ENCODE peak calls at places on chromosomes 12 and 14, in ten cellular contexts. X is ecto neural progenitor cell; H is left colon; P is stimulated activated CD4-positive, alpha-beta T cell treated with anti-CD3 and anti-CD28 coated beads, Interleukin-2, amount 100 ng/mL, for 48 hours; K is NCI-H748 treated with DMSO at 0.1 percent for 48 hours; Q is HTR-8/SVneo; Z is activated CD8-positive, alpha-beta memory T cell treated with anti-CD3 and anti-CD28 coated beads for 1 hour; I is DMS153; O is activated CD4-positive, alpha-beta T cell treated with anti-CD3 and anti-CD28 coated beads, Interleukin-2, amount 10 ng/mL, durations not matched to agents 7 days and 5 days; T is NCI-H774. L is an unnamed sample.

GRCh38 chr12:3600039-3600720 is 109.2 kb downstream of the PRMT8 start:
- DNase-seq in I (no peak), O (no peak), Z (no peak), X (no peak), T (no peak), H (no peak), Q (no peak), K (peak; percentile 9), P (no peak), L (no peak)

GRCh38 chr12:113184098-113184899 is 979 bp downstream of the DDX54 start:
- DNase-seq in H (no peak), P (no peak), X (no peak), T (no peak), O (no peak), Q (no peak), Z (peak; percentile 45), I (no peak), K (peak; percentile 37), L (no peak)

GRCh38 chr14:58747181-58747580 is 109.4 kb downstream of the DACT1 start:
- DNase-seq in P (no peak), H (peak; percentile 41), Z (no peak), X (no peak), K (no peak), I (no peak), Q (peak; percentile 40), T (no peak), O (no peak), L (no peak)

GRCh38 chr14:104601786-104602185 is 2.8 kb downstream of the TMEM179 start:
- DNase-seq in Z (no peak), I (no peak), O (no peak), P (no peak), Q (no peak), X (peak; percentile 38), H (no peak), K (no peak), T (no peak), L (peak; percentile 8)

GRCh38 chr14:50854521-50854920 is 17.3 kb upstream of the ABHD12B start:
- DNase-seq in I (no peak), X (no peak), K (no peak), Q (no peak), P (no peak), Z (no peak), O (no peak), H (no peak), T (no peak), L (no peak)

GRCh38 chr14:53767566-53767965 is 189.1 kb downstream of the BMP4 start:
- DNase-seq in Z (no peak), K (no peak), T (no peak), H (no peak), I (peak; percentile 70), P (no peak), X (no peak), Q (no peak), O (no peak), L (peak; percentile 44)

GRCh38 chr12:91980345-91980744 is 165.3 kb downstream of the BTG1 start:
- DNase-seq in Z (no peak), X (no peak), O (no peak), K (no peak), I (no peak), T (no peak), Q (no peak), P (no peak), H (no peak), L (peak; percentile 76)

GRCh38 chr14:68174446-68174845 is 354.9 kb downstream of the RAD51B start:
- DNase-seq in O (no peak), K (no peak), P (no peak), X (no peak), H (no peak), T (no peak), Q (no peak), Z (no peak), I (no peak), L (no peak)

GRCh38 chr12:113247123-113248045 is 26.1 kb downstream of the TPCN1 start:
- DNase-seq in I (no peak), O (no peak), H (no peak), P (no peak), X (no peak), Q (no peak), K (no peak), Z (no peak), T (no peak), L (no peak)

GRCh38 chr12:127273621-127274020 is 993.3 kb upstream of the TMEM132C start:
- DNase-seq in H (no peak), Q (no peak), K (no peak), X (no peak), P (no peak), T (no peak), Z (no peak), I (no peak), O (no peak), L (no peak)

GRCh38 chr12:92059976-92060375 is 85.7 kb downstream of the BTG1 start:
- DNase-seq in Z (no peak), K (no peak), I (no peak), T (no peak), X (no peak), Q (no peak), O (no peak), P (no peak), H (no peak), L (no peak)

GRCh38 chr14:68569970-68570409 is 222.9 kb downstream of the ZFP36L1 start:
- DNase-seq in T (no peak), K (no peak), H (no peak), X (no peak), Z (no peak), I (no peak), Q (no peak), O (no peak), P (no peak), L (no peak)

GRCh38 chr14:34302654-34303053 is 159.4 kb downstream of the SPTSSA start:
- DNase-seq in K (no peak), O (no peak), X (no peak), Z (no peak), Q (no peak), T (no peak), I (peak; percentile 58), H (peak; percentile 56), P (no peak), L (peak; percentile 92)

GRCh38 chr12:14367097-14367661 is 1.7 kb downstream of the ATF7IP start:
- DNase-seq in T (no peak), O (peak; percentile 23), Q (no peak), K (peak; percentile 23), P (no peak), H (no peak), X (no peak), Z (no peak), I (no peak), L (no peak)

GRCh38 chr12:91023326-91024004 is 18.7 kb upstream of the EPYC start:
- DNase-seq in P (no peak), T (no peak), I (no peak), Q (peak; percentile 21), X (no peak), Z (no peak), H (no peak), K (no peak), O (no peak), L (no peak)

GRCh38 chr14:56794088-56794556 is 16.2 kb downstream of the OTX2 start:
- DNase-seq in Z (no peak), K (no peak), X (peak; percentile 72), O (no peak), P (no peak), T (no peak), H (no peak), Q (no peak), I (no peak), L (no peak)